ENCODE peak calls at places on chromosome 6, in nine cellular contexts. R is stimulated activated CD8-positive, alpha-beta memory T cell treated with anti-CD3 and anti-CD28 coated beads, Interleukin-4, amount 100 ng/mL, for 24 hours; V is occipital lobe; H is cardiac muscle cell; U is HFF-Myc; A is nephron progenitor cell; I is GM18507; O is progenitor cell of endocrine pancreas; C is GM20000. L is an unnamed sample.

GRCh38 chr6:78623567-78623966 is 243.8 kb upstream of the IRAK1BP1 start:
- DNase-seq in I (no peak), V (no peak), R (no peak), H (no peak), A (no peak), U (no peak), O (no peak), C (no peak), L (no peak)

GRCh38 chr6:28203201-28203600 is 21.9 kb upstream of the ZSCAN9 start:
- DNase-seq in C (no peak), V (no peak), U (no peak), H (no peak), O (no peak), R (no peak), I (no peak), A (no peak), L (no peak)

GRCh38 chr6:119076966-119077642 is 1.4 kb downstream of the FAM184A start:
- DNase-seq in C (no peak), U (no peak), I (no peak), H (no peak), R (no peak), V (no peak), A (no peak), O (no peak), L (no peak)

GRCh38 chr6:125899726-125900182 is 56.8 kb upstream of the HINT3 start:
- DNase-seq in C (no peak), I (no peak), V (no peak), U (no peak), O (no peak), R (no peak), H (no peak), A (no peak), L (no peak)

GRCh38 chr6:54255881-54256280 is 52.4 kb upstream of the TINAG start:
- DNase-seq in I (no peak), U (no peak), C (no peak), A (no peak), R (no peak), O (no peak), V (peak; percentile 3), H (peak; percentile 45), L (no peak)

GRCh38 chr6:135162678-135163439 is 18.2 kb upstream of the MYB start:
- DNase-seq in U (no peak), O (peak; percentile 34), V (no peak), I (no peak), R (peak; percentile 24), H (peak; percentile 29), C (no peak), A (peak; percentile 68), L (no peak)

GRCh38 chr6:71478834-71479541 is 190.4 kb downstream of the OGFRL1 start:
- DNase-seq in U (peak; percentile 88), A (no peak), I (no peak), V (no peak), R (no peak), O (no peak), H (no peak), C (no peak), L (no peak)

GRCh38 chr6:107769053-107769658 is 55.0 kb downstream of the SCML4 start:
- DNase-seq in U (no peak), O (no peak), V (no peak), A (peak; percentile 41), I (no peak), H (peak; percentile 4), R (no peak), C (no peak), L (no peak)

GRCh38 chr6:21142716-21143115 is 450.8 kb upstream of the SOX4 start:
- DNase-seq in H (no peak), O (no peak), C (no peak), V (no peak), A (no peak), U (no peak), I (no peak), R (no peak), L (no peak)

GRCh38 chr6:5078121-5078695 is 6.9 kb upstream of the PPP1R3G start:
- DNase-seq in A (no peak), C (peak; percentile 57), H (no peak), O (no peak), V (no peak), U (no peak), I (no peak), R (no peak), L (no peak)

GRCh38 chr6:137654365-137654981 is 160.3 kb upstream of the OLIG3 start:
- DNase-seq in I (no peak), A (no peak), R (no peak), H (no peak), O (no peak), V (no peak), C (no peak), U (no peak), L (no peak)

GRCh38 chr6:62808575-62809293 is 402.5 kb upstream of the FKBP1C start:
- DNase-seq in C (no peak), I (no peak), A (no peak), O (no peak), H (peak; percentile 5), V (no peak), R (no peak), U (no peak), L (no peak)

GRCh38 chr6:81130969-81131368 is 621.5 kb downstream of the TENT5A start:
- DNase-seq in O (no peak), I (no peak), H (no peak), U (no peak), C (no peak), V (no peak), A (no peak), R (no peak), L (no peak)

GRCh38 chr6:142918339-142919042 is 26.5 kb downstream of the HIVEP2 start:
- DNase-seq in U (no peak), R (no peak), A (peak; percentile 20), O (no peak), H (no peak), C (no peak), I (no peak), V (no peak), L (no peak)

GRCh38 chr6:34352305-34352937 is 40.0 kb downstream of the NUDT3 start:
- DNase-seq in I (no peak), R (no peak), C (no peak), H (no peak), U (no peak), O (no peak), V (no peak), A (no peak), L (no peak)

GRCh38 chr6:149889321-149889720 is 8.6 kb downstream of the RAET1E start:
- DNase-seq in O (no peak), U (no peak), V (no peak), I (no peak), R (no peak), C (no peak), A (no peak), H (no peak), L (no peak)

GRCh38 chr6:129695373-129696027 is 14.5 kb downstream of the ARHGAP18 start:
- DNase-seq in I (no peak), A (no peak), O (no peak), U (no peak), V (no peak), H (no peak), R (peak; percentile 9), C (peak; percentile 31), L (no peak)

GRCh38 chr6:56692586-56693245 is 50.0 kb upstream of the DST start:
- DNase-seq in A (no peak), V (no peak), O (no peak), U (no peak), C (no peak), I (no peak), H (no peak), R (no peak), L (no peak)

GRCh38 chr6:100184473-100184872 is 190.4 kb upstream of the MCHR2 start:
- DNase-seq in C (no peak), A (peak; percentile 12), I (no peak), O (no peak), R (no peak), V (no peak), H (no peak), U (no peak), L (no peak)

GRCh38 chr6:37694259-37694658 is 3.4 kb downstream of the MDGA1 start:
- DNase-seq in A (no peak), R (no peak), H (no peak), C (no peak), O (no peak), V (no peak), U (no peak), I (no peak), L (no peak)

GRCh38 chr6:108690326-108691000 is 129.7 kb downstream of the FOXO3 start:
- DNase-seq in U (no peak), A (no peak), R (no peak), O (no peak), I (no peak), H (no peak), V (no peak), C (no peak), L (no peak)

GRCh38 chr6:161918154-161918553 is 644.3 kb upstream of the AGPAT4 start:
- DNase-seq in U (no peak), I (no peak), H (no peak), V (no peak), R (no peak), A (no peak), C (no peak), O (no peak), L (no peak)

GRCh38 chr6:111980979-111981378 is 72.9 kb upstream of the CCN6 start:
- DNase-seq in C (no peak), O (no peak), I (no peak), V (no peak), A (no peak), U (no peak), H (no peak), R (no peak), L (no peak)

GRCh38 chr6:74439412-74439811 is 743.4 kb downstream of the CD109 start:
- DNase-seq in R (no peak), C (no peak), O (no peak), A (no peak), I (no peak), V (no peak), H (no peak), U (no peak), L (no peak)

GRCh38 chr6:105433723-105434122 is 30.8 kb upstream of the PREP start:
- DNase-seq in U (no peak), R (no peak), C (no peak), I (no peak), A (no peak), O (no peak), V (no peak), H (no peak), L (no peak)

GRCh38 chr6:152368761-152369624 is 268.2 kb downstream of the SYNE1 start:
- DNase-seq in I (no peak), C (no peak), U (no peak), R (no peak), O (no peak), A (no peak), V (peak; percentile 52), H (no peak), L (no peak)

GRCh38 chr6:36383608-36384007 is 3.9 kb downstream of the ETV7 start:
- DNase-seq in R (no peak), H (no peak), I (no peak), O (no peak), C (no peak), A (no peak), U (no peak), V (no peak), L (no peak)

GRCh38 chr6:72699142-72699541 is 77.3 kb downstream of the KCNQ5 start:
- DNase-seq in C (no peak), V (no peak), U (no peak), H (no peak), O (no peak), R (no peak), A (no peak), I (no peak), L (no peak)

L was measured in GM12864.